ENCODE peak calls at places on chromosomes 6 and 20, in eight cellular contexts. K is stimulated activated naive CD4-positive, alpha-beta T cell; T is G401; X is H9; O is fibroblast of lung; W is fibroblast of pulmonary artery; V is bronchial epithelial cell; I is CD4-positive, alpha-beta memory T cell. Y is an unnamed sample.

GRCh38 chr6:168370310-168370991 is 50.9 kb upstream of the DACT2 start:
- DNase-seq in K (no peak), T (peak), X (peak), O (no peak), W (peak), V (peak), I (peak), Y (peak)

GRCh38 chr20:24535956-24536730 is 66.7 kb downstream of the SYNDIG1 start:
- DNase-seq in K (no peak), T (no peak), X (no peak), O (no peak), W (no peak), V (no peak), I (no peak), Y (no peak)

GRCh38 chr20:24507182-24507853 is 37.9 kb downstream of the SYNDIG1 start:
- DNase-seq in K (no peak), T (peak), X (no peak), O (no peak), W (no peak), V (peak), I (no peak), Y (no peak)

GRCh38 chr20:17473662-17474061 is 57.5 kb downstream of the BFSP1 start:
- DNase-seq in K (no peak), T (no peak), X (no peak), O (no peak), W (no peak), V (no peak), I (no peak), Y (no peak)

GRCh38 chr20:347640-348484 is 951 bp downstream of the NRSN2 start:
- DNase-seq in K (peak), T (peak), X (peak), O (peak), W (peak), V (peak), I (peak), Y (peak)

GRCh38 chr6:87722831-87723726 is 21.0 kb upstream of the AKIRIN2 start:
- DNase-seq in K (no peak), T (peak), X (peak), O (peak), W (peak), V (peak), I (no peak), Y (peak)

GRCh38 chr20:53116733-53117132 is 144.6 kb downstream of the TSHZ2 start:
- DNase-seq in K (no peak), T (no peak), X (no peak), O (no peak), W (no peak), V (no peak), I (no peak), Y (no peak)

GRCh38 chr6:144617231-144618199 is 332.4 kb downstream of the UTRN start:
- DNase-seq in K (no peak), T (no peak), X (no peak), O (no peak), W (no peak), V (no peak), I (no peak), Y (no peak)

GRCh38 chr6:12595161-12595792 is 121.3 kb upstream of the PHACTR1 start:
- DNase-seq in K (no peak), T (no peak), X (no peak), O (no peak), W (peak), V (peak), I (no peak), Y (no peak)

GRCh38 chr6:106089981-106090380 is 3.8 kb downstream of the PRDM1 start:
- DNase-seq in K (no peak), T (peak), X (no peak), O (peak), W (peak), V (no peak), I (no peak), Y (no peak)

GRCh38 chr6:131764350-131764749 is 43.5 kb upstream of the ENPP1 start:
- DNase-seq in K (no peak), T (no peak), X (no peak), O (peak), W (peak), V (no peak), I (no peak), Y (no peak)

GRCh38 chr6:32190946-32191677 is 1.1 kb upstream of the PBX2 start:
- DNase-seq in K (no peak), T (no peak), X (peak), O (no peak), W (no peak), V (no peak), I (no peak), Y (no peak)

GRCh38 chr6:157769776-157770430 is 53.1 kb upstream of the SNX9 start:
- DNase-seq in K (no peak), T (no peak), X (no peak), O (no peak), W (no peak), V (peak), I (no peak), Y (peak)

Y was measured in ELF-1.